ENCODE peak calls at places on chromosomes 4 and X, in five cellular contexts. P, F, Q, Y and M are unnamed samples.

GRCh38 chrX:150150780-150151125 is 212.4 kb upstream of the MAMLD1 start:
- DNase-seq in P (no peak), F (no peak), Q (no peak), Y (no peak), M (no peak)

GRCh38 chrX:137432609-137433008 is 133.3 kb upstream of the ZIC3 start:
- DNase-seq in P (peak; percentile 1), F (peak; percentile 12), Q (no peak), Y (no peak), M (peak; percentile 2)

GRCh38 chrX:118347131-118347530 is 1.2 kb downstream of the WDR44 start:
- DNase-seq in P (no peak), F (peak; percentile 80), Q (no peak), Y (peak; percentile 1), M (no peak)

GRCh38 chr4:84597450-84597849 is 14.5 kb downstream of the CDS1 start:
- DNase-seq in P (no peak), F (no peak), Q (no peak), Y (no peak), M (no peak)

GRCh38 chr4:162010362-162010761 is 153.4 kb downstream of the FSTL5 start:
- DNase-seq in P (no peak), F (no peak), Q (no peak), Y (no peak), M (no peak)

GRCh38 chrX:68853665-68854251 is 24.9 kb downstream of the EFNB1 start:
- DNase-seq in P (no peak), F (no peak), Q (no peak), Y (no peak), M (no peak)

GRCh38 chr4:150069361-150069760 is 8.9 kb upstream of the DCLK2 start:
- DNase-seq in P (no peak), F (no peak), Q (no peak), Y (no peak), M (no peak)

GRCh38 chrX:119784747-119785446 is 6.5 kb downstream of the RPL39 start:
- DNase-seq in P (no peak), F (peak; percentile 65), Q (no peak), Y (peak; percentile 35), M (no peak)

GRCh38 chr4:10421344-10422055 is 35.7 kb downstream of the ZNF518B start:
- DNase-seq in P (no peak), F (no peak), Q (no peak), Y (no peak), M (no peak)

GRCh38 chr4:28686618-28687017 is 1826.0 kb downstream of the STIM2 start:
- DNase-seq in P (peak; percentile 78), F (peak; percentile 7), Q (peak; percentile 11), Y (no peak), M (peak; percentile 86)

GRCh38 chr4:4667643-4668081 is 125.8 kb upstream of the STX18 start:
- DNase-seq in P (no peak), F (no peak), Q (no peak), Y (no peak), M (no peak)

GRCh38 chr4:158170691-158171455 is 2.0 kb downstream of the GASK1B start:
- DNase-seq in P (no peak), F (no peak), Q (peak; percentile 81), Y (peak; percentile 22), M (no peak)

GRCh38 chrX:83469551-83469950 is 38.5 kb upstream of the POU3F4 start:
- DNase-seq in P (peak; percentile 15), F (peak; percentile 72), Q (no peak), Y (no peak), M (peak; percentile 32)

GRCh38 chr4:2251073-2251794 is 9.3 kb upstream of the HAUS3 start:
- DNase-seq in P (no peak), F (no peak), Q (no peak), Y (no peak), M (no peak)

GRCh38 chr4:75502671-75503070 is 11.5 kb downstream of the RCHY1 start:
- DNase-seq in P (no peak), F (no peak), Q (no peak), Y (no peak), M (no peak)

GRCh38 chr4:83266689-83267088 is 17.9 kb downstream of the COQ2 start:
- DNase-seq in P (no peak), F (no peak), Q (no peak), Y (no peak), M (no peak)

GRCh38 chrX:49165901-49166881 is 3.6 kb downstream of the MAGIX start:
- DNase-seq in P (peak; percentile 55), F (peak; percentile 94), Q (peak; percentile 83), Y (peak; percentile 85), M (peak; percentile 49)

GRCh38 chr4:118112117-118112516 is 77.8 kb downstream of the NDST3 start:
- DNase-seq in P (no peak), F (no peak), Q (no peak), Y (no peak), M (no peak)

GRCh38 chr4:98261291-98262271 is at the start of gene RAP1GDS1:
- DNase-seq in P (peak; percentile 60), F (peak; percentile 86), Q (peak; percentile 41), Y (peak; percentile 69), M (peak; percentile 70)

GRCh38 chrX:68647156-68647957 is at the start of gene STARD8:
- DNase-seq in P (no peak), F (peak; percentile 26), Q (peak; percentile 21), Y (no peak), M (no peak)

GRCh38 chr4:57037982-57038604 is 59.4 kb downstream of the POLR2B start:
- DNase-seq in P (peak; percentile 22), F (peak; percentile 24), Q (peak; percentile 68), Y (peak; percentile 4), M (peak; percentile 44)

GRCh38 chr4:124973716-124974115 is 261.2 kb upstream of the ANKRD50 start:
- DNase-seq in P (no peak), F (no peak), Q (no peak), Y (no peak), M (no peak)

GRCh38 chr4:186727977-186728519 is 4.4 kb upstream of the FAT1 start:
- DNase-seq in P (no peak), F (no peak), Q (no peak), Y (no peak), M (no peak)

GRCh38 chr4:148288448-148288847 is 153.8 kb downstream of the NR3C2 start:
- DNase-seq in P (no peak), F (no peak), Q (peak; percentile 33), Y (no peak), M (no peak)

GRCh38 chr4:184232975-184233374 is 15.3 kb upstream of the ENPP6 start:
- DNase-seq in P (no peak), F (no peak), Q (no peak), Y (no peak), M (no peak)

GRCh38 chr4:175412744-175413143 is 399.3 kb downstream of the GPM6A start:
- DNase-seq in P (no peak), F (no peak), Q (no peak), Y (no peak), M (no peak)

GRCh38 chr4:153018716-153019115 is 82.6 kb downstream of the FHDC1 start:
- DNase-seq in P (no peak), F (no peak), Q (no peak), Y (no peak), M (no peak)

GRCh38 chr4:90444904-90445303 is 317.7 kb downstream of the CCSER1 start:
- DNase-seq in P (no peak), F (no peak), Q (no peak), Y (no peak), M (no peak)

GRCh38 chrX:96721398-96721797 is 36.8 kb downstream of the DIAPH2 start:
- DNase-seq in P (no peak), F (no peak), Q (no peak), Y (no peak), M (no peak)

GRCh38 chrX:41653125-41653524 is 35.6 kb upstream of the GPR34 start:
- DNase-seq in P (no peak), F (no peak), Q (no peak), Y (no peak), M (no peak)

GRCh38 chr4:26717332-26717731 is 133.4 kb downstream of the TBC1D19 start:
- DNase-seq in P (no peak), F (peak; percentile 85), Q (no peak), Y (no peak), M (no peak)